ENCODE peak calls at places on chromosomes 7 and 10, in ten cellular contexts. F is iPS DF 19.7, W is HCEC 1CT, L is sigmoid colon, C is Calu3, O is DMS 273 treated with DMSO at 0.1 percent for 48 hours, T is NCI-H1105 treated with DMSO at 0.1 percent for 48 hours, I is endothelial cell, G is iPS-NIHi11, J is NCI-H1092 treated with DMSO at 0.1 percent for 48 hours. U is an unnamed sample.

GRCh38 chr10:88194041-88194887 is 330.8 kb downstream of the PTEN start:
- DNase-seq in F (no peak), W (no peak), L (no peak), C (no peak), O (no peak), T (no peak), I (no peak), G (no peak), J (no peak), U (no peak)

GRCh38 chr7:20064974-20065862 is 152.0 kb downstream of the MACC1 start:
- DNase-seq in F (no peak), W (peak; percentile 26), L (no peak), C (no peak), O (no peak), T (peak; percentile 35), I (no peak), G (peak; percentile 10), J (no peak), U (peak; percentile 3)

GRCh38 chr10:110067960-110068770 is 60.4 kb downstream of the ADD3 start:
- DNase-seq in F (no peak), W (peak; percentile 20), L (no peak), C (peak; percentile 20), O (no peak), T (no peak), I (no peak), G (no peak), J (no peak), U (no peak)

GRCh38 chr10:48951707-48952106 is 12.1 kb upstream of the LRRC18 start:
- DNase-seq in F (no peak), W (no peak), L (peak; percentile 34), C (no peak), O (no peak), T (no peak), I (no peak), G (no peak), J (no peak), U (no peak)

GRCh38 chr10:123634221-123634620 is 31.9 kb upstream of the GPR26 start:
- DNase-seq in F (no peak), W (no peak), L (no peak), C (no peak), O (no peak), T (no peak), I (no peak), G (no peak), J (no peak), U (no peak)

GRCh38 chr10:34681933-34682332 is 133.2 kb downstream of the PARD3 start:
- DNase-seq in F (no peak), W (no peak), L (no peak), C (no peak), O (no peak), T (no peak), I (no peak), G (no peak), J (no peak), U (no peak)

GRCh38 chr7:137485818-137486217 is 142.3 kb upstream of the PTN start:
- DNase-seq in F (no peak), W (no peak), L (no peak), C (no peak), O (no peak), T (no peak), I (no peak), G (no peak), J (no peak), U (no peak)

GRCh38 chr7:46494026-46494425 is 573.0 kb upstream of the IGFBP3 start:
- DNase-seq in F (no peak), W (peak; percentile 17), L (no peak), C (no peak), O (no peak), T (no peak), I (no peak), G (no peak), J (no peak), U (peak; percentile 45)

GRCh38 chr7:30846378-30846777 is 65.3 kb upstream of the AQP1 start:
- DNase-seq in F (no peak), W (no peak), L (no peak), C (peak; percentile 92), O (no peak), T (no peak), I (no peak), G (no peak), J (no peak), U (no peak)

GRCh38 chr10:29482591-29483421 is 152.0 kb downstream of the SVIL start:
- DNase-seq in F (peak; percentile 33), W (peak; percentile 11), L (peak; percentile 79), C (no peak), O (no peak), T (no peak), I (no peak), G (peak; percentile 49), J (no peak), U (peak; percentile 30)

GRCh38 chr7:128796325-128796724 is 4.6 kb downstream of the CCDC136 start:
- DNase-seq in F (no peak), W (peak; percentile 34), L (no peak), C (no peak), O (no peak), T (no peak), I (no peak), G (no peak), J (no peak), U (peak; percentile 51)

GRCh38 chr7:89002942-89003618 is 207.5 kb upstream of the TEX47 start:
- DNase-seq in F (no peak), W (no peak), L (no peak), C (no peak), O (no peak), T (no peak), I (no peak), G (no peak), J (peak; percentile 36), U (no peak)

GRCh38 chr7:3246133-3246532 is 54.9 kb upstream of the SDK1 start:
- DNase-seq in F (no peak), W (no peak), L (no peak), C (no peak), O (no peak), T (no peak), I (no peak), G (no peak), J (no peak), U (no peak)

GRCh38 chr10:132035476-132035875 is 30.3 kb upstream of the JAKMIP3 start:
- DNase-seq in F (no peak), W (no peak), L (no peak), C (no peak), O (no peak), T (no peak), I (no peak), G (no peak), J (no peak), U (no peak)

GRCh38 chr10:132613566-132614348 is 76.2 kb downstream of the INPP5A start:
- DNase-seq in F (no peak), W (no peak), L (peak; percentile 60), C (no peak), O (no peak), T (no peak), I (no peak), G (no peak), J (no peak), U (no peak)

GRCh38 chr7:33127085-33127484 is 2.3 kb upstream of the BBS9 start:
- DNase-seq in F (no peak), W (no peak), L (no peak), C (no peak), O (no peak), T (no peak), I (no peak), G (no peak), J (no peak), U (no peak)

GRCh38 chr10:11906714-11907113 is 83.6 kb downstream of the PROSER2 start:
- DNase-seq in F (no peak), W (no peak), L (no peak), C (no peak), O (no peak), T (no peak), I (no peak), G (no peak), J (no peak), U (no peak)

GRCh38 chr7:159370-160270 is 32.8 kb upstream of the FAM20C start:
- DNase-seq in F (no peak), W (no peak), L (no peak), C (no peak), O (no peak), T (no peak), I (no peak), G (peak; percentile 68), J (no peak), U (no peak)

GRCh38 chr7:64045301-64046040 is at the start of gene ZNF727:
- DNase-seq in F (no peak), W (no peak), L (peak; percentile 71), C (no peak), O (peak; percentile 84), T (peak; percentile 89), I (no peak), G (no peak), J (peak; percentile 98), U (no peak)

GRCh38 chr7:95980073-95980655 is 207.8 kb downstream of the DYNC1I1 start:
- DNase-seq in F (no peak), W (no peak), L (no peak), C (no peak), O (no peak), T (no peak), I (no peak), G (no peak), J (no peak), U (no peak)

U was measured in skeletal muscle cell.